ENCODE peak calls at places on chromosome 6, in four cellular contexts. L is H1, H is HCT116, P is GM12878. W is an unnamed sample.
A peak's percentile ranks its signal among the peaks of the same experiment; 100 is the strongest.

GRCh38 chr6:75368151-75368779 is 83.7 kb upstream of the TMEM30A start:
- DNase-seq in P (no peak), H (peak; percentile 42), L (peak; percentile 56), W (peak; percentile 43)

GRCh38 chr6:130560231-130560630 is 194.4 kb downstream of the TMEM200A start:
- DNase-seq in P (no peak), L (no peak), H (no peak), W (no peak)

GRCh38 chr6:42889815-42890214 is 10.4 kb downstream of the RPL7L1 start:
- DNase-seq in H (no peak), P (no peak), L (no peak), W (no peak)

GRCh38 chr6:52544325-52545022 is 32.4 kb downstream of the TRAM2 start:
- DNase-seq in P (no peak), L (no peak), H (no peak), W (no peak)

GRCh38 chr6:139126255-139126654 is 8.6 kb upstream of the HECA start:
- DNase-seq in H (no peak), L (no peak), P (no peak), W (no peak)

GRCh38 chr6:3906191-3907019 is 57.2 kb downstream of the FAM50B start:
- DNase-seq in L (no peak), P (no peak), H (no peak), W (no peak)

GRCh38 chr6:157346371-157346770 is 23.1 kb upstream of the TMEM242 start:
- DNase-seq in L (no peak), H (no peak), P (no peak), W (no peak)

GRCh38 chr6:28771401-28772267 is 152.2 kb downstream of the TRIM27 start:
- DNase-seq in H (no peak), P (no peak), L (peak; percentile 89), W (peak; percentile 61)

DNA sequence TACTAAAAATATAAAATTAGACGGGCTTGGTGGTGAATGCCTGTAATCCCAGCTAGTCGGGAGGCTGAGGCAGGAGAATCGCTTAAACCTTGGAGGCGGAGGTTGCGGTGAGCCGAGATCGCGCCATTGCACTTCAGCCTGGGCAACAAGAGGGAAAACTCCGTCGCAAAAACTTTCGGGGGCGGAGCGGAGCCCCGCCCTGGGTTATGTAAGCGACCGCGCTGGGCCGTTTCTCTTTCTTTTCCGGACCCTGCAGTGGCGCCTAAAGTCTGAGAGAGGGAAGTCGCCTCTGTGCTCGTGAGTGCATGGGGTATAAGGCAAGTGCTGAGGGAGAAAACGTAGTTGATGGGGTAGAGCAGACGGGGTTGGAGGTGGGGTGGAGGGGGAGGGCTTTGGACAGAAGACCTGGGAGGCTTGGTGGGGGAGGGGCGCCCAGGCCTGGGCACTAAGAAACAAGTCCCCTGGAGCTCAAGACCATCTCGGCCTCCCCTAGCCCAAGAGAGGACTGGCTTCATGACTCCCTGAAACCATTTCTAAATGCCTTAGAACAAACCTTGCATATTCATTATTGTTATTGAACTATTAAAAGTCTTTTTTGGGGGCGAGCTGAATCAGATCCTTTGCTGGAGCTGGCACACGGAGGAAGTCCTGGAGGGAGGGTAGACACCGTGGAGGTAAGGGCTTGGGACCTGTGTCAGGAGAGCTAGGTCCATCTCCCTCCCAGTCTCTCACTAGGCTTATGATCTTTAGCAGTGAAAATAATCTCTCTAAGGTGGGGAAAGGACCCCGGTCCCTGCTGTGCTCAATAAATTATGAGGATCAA is 2.7 kb upstream of the MICA start:
- DNase-seq in L (peak; percentile 61), H (peak; percentile 38), P (no peak), W (peak; percentile 51)
- TF ChIP-seq EGR1 in L (peak; percentile 33), H (no peak), P (no peak), W (peak; percentile 73)

DNA sequence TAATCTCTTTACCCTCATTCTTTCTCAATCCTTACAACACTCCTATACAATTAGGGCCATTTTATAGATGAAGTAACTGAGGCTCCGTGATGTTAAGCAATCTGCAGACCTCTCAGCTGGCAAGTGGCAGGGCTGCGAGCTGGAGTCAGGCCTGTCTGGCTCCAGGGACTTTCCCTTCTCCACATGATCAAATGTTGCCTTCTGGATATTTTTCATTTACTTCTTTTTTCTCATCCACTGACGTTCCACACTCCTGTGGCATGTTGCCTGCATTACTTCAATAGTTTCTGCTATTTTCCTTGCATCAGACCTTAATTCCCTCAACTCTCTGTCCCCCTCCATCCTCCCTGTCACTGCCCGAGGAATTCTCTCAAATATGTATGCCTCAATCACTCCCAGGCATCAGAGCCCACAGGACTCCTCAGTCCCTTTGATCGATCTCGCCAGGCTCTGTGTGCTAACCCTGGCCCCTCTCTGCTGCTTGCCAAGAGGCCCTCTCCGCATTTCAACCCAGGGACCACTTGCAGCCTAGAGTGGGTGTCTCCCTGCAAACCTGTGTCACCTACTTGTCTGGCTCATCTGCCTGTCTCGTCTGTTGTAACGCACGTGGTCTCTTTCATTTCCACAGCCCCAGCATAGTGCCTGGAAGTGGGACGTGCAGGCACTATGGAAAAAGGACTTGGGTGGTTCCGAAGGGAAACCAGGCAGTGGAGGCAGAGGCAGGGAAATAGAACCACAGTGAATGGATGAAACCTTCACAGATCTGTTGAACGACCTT is 55.4 kb upstream of the TAGAP start:
- DNase-seq in P (no peak), L (no peak), H (no peak), W (no peak)
- TF ChIP-seq EGR1 in P (no peak), L (no peak), H (no peak), W (no peak)

DNA sequence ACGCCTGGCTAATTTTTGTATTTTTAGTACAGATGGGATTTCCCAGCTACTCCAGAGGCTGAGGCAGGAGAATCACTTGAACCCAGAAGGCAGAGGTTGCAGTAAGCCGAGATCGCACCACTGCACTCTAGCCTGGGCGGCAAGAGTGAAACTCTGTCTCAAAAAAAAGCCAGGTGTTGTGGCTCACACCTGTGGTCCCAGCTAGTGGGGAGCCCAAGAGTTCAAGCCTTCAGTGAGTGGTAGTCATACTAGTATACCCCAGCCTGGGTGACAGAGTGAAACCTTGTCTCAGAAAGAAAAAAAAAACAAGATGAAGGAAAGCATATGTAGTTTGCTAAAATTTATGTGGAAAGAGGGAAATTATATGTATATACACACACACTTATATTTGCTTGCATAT is 20.0 kb upstream of the POU5F1 start:
- DNase-seq in P (no peak), L (no peak), H (no peak), W (no peak)
- TF ChIP-seq EGR1 in P (no peak), L (no peak), H (no peak), W (no peak)

DNA sequence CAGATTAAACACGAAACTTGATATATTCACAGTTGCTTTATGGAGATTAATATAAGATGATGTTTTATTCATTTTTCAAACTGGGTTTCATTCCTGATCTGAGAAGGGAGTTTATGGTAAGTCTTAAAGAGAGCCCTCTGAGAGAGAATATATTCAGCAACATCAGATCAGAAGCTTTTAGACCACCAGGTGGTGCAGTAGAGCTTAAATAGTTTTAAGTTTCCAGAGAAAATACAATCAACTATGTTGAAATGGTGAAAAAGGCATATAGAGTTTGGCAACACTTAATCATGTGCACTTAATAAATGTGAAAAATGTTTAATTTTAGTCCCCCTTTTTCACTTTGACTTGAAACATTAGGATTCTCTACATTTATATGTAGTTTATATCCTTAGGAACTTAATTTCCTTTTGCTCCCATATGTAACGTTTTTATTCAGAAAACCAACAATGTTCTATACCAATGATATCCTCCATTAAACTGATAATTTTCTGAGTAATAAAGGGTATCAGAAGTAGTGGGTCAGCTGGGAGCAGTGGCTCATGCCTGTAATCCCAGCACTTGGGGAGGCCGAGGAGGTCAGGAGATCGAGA is 86.3 kb upstream of the CLDN20 start:
- DNase-seq in P (no peak), H (peak; percentile 61), L (no peak), W (peak; percentile 49)
- TF ChIP-seq EGR1 in P (no peak), H (no peak), L (no peak), W (no peak)

GRCh38 chr6:11525468-11526155 is 11.9 kb upstream of the TMEM170B start:
- DNase-seq in P (no peak), H (no peak), L (no peak), W (no peak)
- TF ChIP-seq EGR1 in P (no peak), H (no peak), L (no peak), W (no peak)

GRCh38 chr6:30568245-30568644 is 3.0 kb upstream of the ABCF1 start:
- DNase-seq in H (no peak), P (no peak), L (no peak), W (peak; percentile 46)
- TF ChIP-seq EGR1 in H (no peak), P (no peak), L (no peak), W (no peak)

DNA sequence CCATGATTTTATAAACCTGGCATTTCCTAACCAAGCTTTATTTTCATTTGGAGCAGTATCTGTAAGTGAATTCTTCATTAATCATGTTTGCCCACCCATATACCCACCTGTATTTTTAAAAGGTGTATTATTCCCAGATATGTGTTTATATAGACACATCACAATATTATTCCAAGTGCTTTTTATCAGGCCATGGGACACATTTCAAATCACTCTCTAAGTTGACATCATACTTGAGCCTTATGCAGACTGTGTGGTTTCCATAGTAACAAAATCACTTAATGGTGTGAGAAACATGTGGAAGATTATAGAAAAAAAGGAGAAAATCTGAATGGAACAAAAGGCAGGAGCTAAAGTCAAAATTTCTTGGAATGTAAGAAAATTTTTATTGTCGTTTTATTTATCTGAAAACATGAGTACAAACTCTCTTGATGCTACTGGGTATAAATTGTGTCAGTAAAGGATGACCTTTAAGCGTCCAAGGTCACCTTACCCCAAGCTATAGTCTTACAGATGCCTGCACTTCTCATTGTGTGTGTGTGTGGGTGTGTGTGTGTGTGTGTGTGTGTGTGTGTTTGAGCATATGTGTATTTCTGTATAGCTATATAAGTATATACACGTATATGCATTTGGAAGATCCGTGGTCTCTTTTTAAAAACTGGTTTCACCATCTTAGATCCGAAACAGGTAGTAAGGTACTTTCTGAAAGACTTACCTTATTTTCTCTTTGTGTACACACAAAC is 79.8 kb upstream of the CCN6 start:
- DNase-seq in H (no peak), L (no peak), P (no peak), W (no peak)
- TF ChIP-seq EGR1 in H (no peak), L (no peak), P (no peak), W (no peak)